ENCODE peak calls at places on chromosome 21, in six cellular contexts. S is activated CD8-positive, alpha-beta memory T cell treated with anti-CD3 and anti-CD28 coated beads, Interleukin-2, amount 50 U/mL, for 4 hours; D is stimulated activated CD4-positive, alpha-beta T cell treated with anti-CD3 and anti-CD28 coated beads, Interleukin-4, amount 100 ng/mL, for 4 hours; F is naive thymus-derived CD8-positive, alpha-beta T cell; A is IMR-90; N is T-helper 1 cell. U is an unnamed sample.

GRCh38 chr21:35818597-35818996 is 241.7 kb downstream of the SETD4 start:
- DNase-seq in S (no peak), N (no peak), A (no peak), F (no peak), D (no peak), U (no peak)

GRCh38 chr21:38987551-38988210 is 182.0 kb downstream of the ETS2 start:
- DNase-seq in F (no peak), A (no peak), N (no peak), D (no peak), S (no peak), U (no peak)

GRCh38 chr21:36330904-36331303 is 10.9 kb downstream of the MORC3 start:
- DNase-seq in D (peak), F (no peak), S (peak), A (peak), N (peak), U (peak)

GRCh38 chr21:42682661-42683060 is 29.2 kb downstream of the PDE9A start:
- DNase-seq in D (no peak), A (no peak), F (no peak), N (no peak), S (no peak), U (no peak)

GRCh38 chr21:31181089-31181757 is 142.9 kb upstream of the KRTAP19-8 start:
- DNase-seq in F (peak), S (peak), D (no peak), N (no peak), A (no peak), U (no peak)

GRCh38 chr21:41168391-41169257 is 664 bp downstream of the BACE2 start:
- DNase-seq in F (no peak), N (no peak), A (peak), S (no peak), D (peak), U (peak)

GRCh38 chr21:45202344-45202743 is 85.4 kb downstream of the POFUT2 start:
- DNase-seq in D (no peak), S (no peak), F (no peak), N (no peak), A (no peak), U (no peak)

GRCh38 chr21:38818336-38818723 is 12.6 kb downstream of the ETS2 start:
- DNase-seq in N (no peak), F (no peak), S (no peak), D (no peak), A (no peak), U (no peak)

GRCh38 chr21:45318556-45319341 is 31.1 kb upstream of the POFUT2 start:
- DNase-seq in A (peak), D (no peak), S (no peak), F (no peak), N (no peak), U (peak)